ENCODE peak calls at places on chromosomes 6 and 20, in five cellular contexts. One of them, this sample, is unnamed.

GRCh38 chr20:39067526-39068216 is 105.5 kb downstream of the DHX35 start:
- DNase-seq in neural progenitor cell: no peak
- DNase-seq in Panc1: no peak
- DNase-seq in tibial artery: no peak
- DNase-seq in uterus: no peak
- DNase-seq in this sample: no peak

GRCh38 chr6:23503173-23503572 is 622.8 kb upstream of the NRSN1 start:
- DNase-seq in tibial artery: no peak
- DNase-seq in uterus: no peak
- DNase-seq in neural progenitor cell: no peak
- DNase-seq in Panc1: no peak
- DNase-seq in this sample: no peak

GRCh38 chr20:37875776-37876175 is 27.2 kb upstream of the VSTM2L start:
- DNase-seq in neural progenitor cell: no peak
- DNase-seq in uterus: no peak
- DNase-seq in tibial artery: no peak
- DNase-seq in Panc1: no peak
- DNase-seq in this sample: no peak

GRCh38 chr6:81735756-81736380 is 16.6 kb downstream of the TENT5A start:
- DNase-seq in neural progenitor cell: no peak
- DNase-seq in Panc1: no peak
- DNase-seq in tibial artery: no peak
- DNase-seq in uterus: no peak
- DNase-seq in this sample: no peak

GRCh38 chr20:38181207-38181693 is 16.2 kb upstream of the TGM2 start:
- DNase-seq in tibial artery: no peak
- DNase-seq in Panc1: no peak
- DNase-seq in neural progenitor cell: peak; percentile 34
- DNase-seq in uterus: peak; percentile 11
- DNase-seq in this sample: peak; percentile 54

GRCh38 chr20:44287272-44288097 is 23.5 kb downstream of the FITM2 start:
- DNase-seq in neural progenitor cell: no peak
- DNase-seq in uterus: no peak
- DNase-seq in tibial artery: no peak
- DNase-seq in Panc1: no peak
- DNase-seq in this sample: no peak

GRCh38 chr20:24497851-24498250 is 28.4 kb downstream of the SYNDIG1 start:
- DNase-seq in Panc1: no peak
- DNase-seq in neural progenitor cell: no peak
- DNase-seq in tibial artery: no peak
- DNase-seq in uterus: no peak
- DNase-seq in this sample: peak; percentile 76

GRCh38 chr6:43971776-43972126 is 155.5 kb downstream of the MRPL14 start:
- DNase-seq in tibial artery: no peak
- DNase-seq in uterus: no peak
- DNase-seq in neural progenitor cell: no peak
- DNase-seq in Panc1: no peak
- DNase-seq in this sample: no peak

GRCh38 chr6:23696946-23697345 is 429.1 kb upstream of the NRSN1 start:
- DNase-seq in Panc1: no peak
- DNase-seq in uterus: peak; percentile 42
- DNase-seq in neural progenitor cell: no peak
- DNase-seq in tibial artery: no peak
- DNase-seq in this sample: no peak

GRCh38 chr6:155327326-155328073 is 13.2 kb upstream of the TFB1M start:
- DNase-seq in Panc1: peak; percentile 55
- DNase-seq in neural progenitor cell: peak; percentile 71
- DNase-seq in uterus: peak; percentile 51
- DNase-seq in tibial artery: peak; percentile 40
- DNase-seq in this sample: peak; percentile 69

GRCh38 chr6:118892248-118893094 is 1.5 kb upstream of the ASF1A start:
- DNase-seq in tibial artery: no peak
- DNase-seq in uterus: no peak
- DNase-seq in neural progenitor cell: no peak
- DNase-seq in Panc1: no peak
- DNase-seq in this sample: no peak

GRCh38 chr6:159038914-159039884 is 5.6 kb downstream of the TAGAP start:
- DNase-seq in neural progenitor cell: no peak
- DNase-seq in tibial artery: no peak
- DNase-seq in Panc1: no peak
- DNase-seq in uterus: no peak
- DNase-seq in this sample: no peak

GRCh38 chr6:163183791-163184190 is 230.7 kb upstream of the QKI start:
- DNase-seq in neural progenitor cell: no peak
- DNase-seq in uterus: no peak
- DNase-seq in Panc1: no peak
- DNase-seq in tibial artery: no peak
- DNase-seq in this sample: no peak

GRCh38 chr6:151071295-151071694 is 168.5 kb upstream of the AKAP12 start:
- DNase-seq in uterus: peak; percentile 61
- DNase-seq in Panc1: no peak
- DNase-seq in neural progenitor cell: no peak
- DNase-seq in tibial artery: peak; percentile 70
- DNase-seq in this sample: no peak

GRCh38 chr6:53148684-53149083 is at the start of gene GCM1:
- DNase-seq in tibial artery: no peak
- DNase-seq in neural progenitor cell: no peak
- DNase-seq in uterus: no peak
- DNase-seq in Panc1: no peak
- DNase-seq in this sample: no peak

GRCh38 chr6:69868252-69868804 is 2.0 kb downstream of the COL19A1 start:
- DNase-seq in neural progenitor cell: no peak
- DNase-seq in tibial artery: no peak
- DNase-seq in Panc1: no peak
- DNase-seq in uterus: no peak
- DNase-seq in this sample: no peak

GRCh38 chr20:40637176-40637575 is 51.9 kb downstream of the MAFB start:
- DNase-seq in Panc1: no peak
- DNase-seq in neural progenitor cell: no peak
- DNase-seq in uterus: no peak
- DNase-seq in tibial artery: no peak
- DNase-seq in this sample: no peak

GRCh38 chr20:40635990-40636389 is 53.0 kb downstream of the MAFB start:
- DNase-seq in uterus: no peak
- DNase-seq in tibial artery: no peak
- DNase-seq in Panc1: no peak
- DNase-seq in neural progenitor cell: no peak
- DNase-seq in this sample: no peak

GRCh38 chr20:40633123-40633850 is 55.7 kb downstream of the MAFB start:
- DNase-seq in Panc1: no peak
- DNase-seq in tibial artery: no peak
- DNase-seq in neural progenitor cell: no peak
- DNase-seq in uterus: no peak
- DNase-seq in this sample: no peak

GRCh38 chr20:40636486-40636885 is 52.5 kb downstream of the MAFB start:
- DNase-seq in Panc1: no peak
- DNase-seq in neural progenitor cell: no peak
- DNase-seq in uterus: no peak
- DNase-seq in tibial artery: no peak
- DNase-seq in this sample: no peak

DNA sequence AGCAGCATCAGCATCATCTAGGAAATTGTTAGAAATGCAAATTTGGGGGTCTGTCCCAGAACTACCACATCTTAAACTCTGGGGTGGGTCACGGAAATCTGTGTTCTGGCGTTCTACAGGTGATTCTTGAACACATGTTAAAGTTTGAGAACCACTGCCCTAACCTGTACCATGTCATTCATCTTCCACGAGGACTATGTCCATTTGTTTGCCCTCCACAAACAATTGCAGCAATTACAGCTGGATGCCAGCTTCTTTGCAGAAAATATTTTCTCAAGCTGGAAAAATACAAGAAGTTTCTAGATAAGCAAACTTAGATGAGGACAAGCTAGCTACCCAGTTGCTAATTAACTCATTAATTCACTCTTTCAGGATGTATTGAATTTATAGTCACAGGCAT is 54.1 kb downstream of the MAFB start:
- DNase-seq in tibial artery: no peak
- DNase-seq in Panc1: no peak
- DNase-seq in uterus: no peak
- DNase-seq in neural progenitor cell: no peak
- DNase-seq in this sample: no peak
- H3K4me1 ChIP-seq in tibial artery: no peaks in the 10 kb centered on the region
- H3K4me1 ChIP-seq in Panc1: no peaks in the 10 kb centered on the region
- H3K4me1 ChIP-seq in uterus: no peaks in the 10 kb centered on the region
- H3K4me1 ChIP-seq in neural progenitor cell: peaks cover 4% of the 10 kb centered on the region
- H3K4me1 ChIP-seq in this sample: no peaks in the 10 kb centered on the region

GRCh38 chr6:135250751-135251356 is 69.7 kb downstream of the MYB start:
- DNase-seq in uterus: no peak
- DNase-seq in Panc1: no peak
- DNase-seq in tibial artery: no peak
- DNase-seq in neural progenitor cell: peak; percentile 92
- DNase-seq in this sample: no peak
- TF ChIP-seq CTCF in uterus: no peak
- TF ChIP-seq CTCF in Panc1: no peak
- TF ChIP-seq CTCF in tibial artery: no peak
- TF ChIP-seq CTCF in neural progenitor cell: no peak
- TF ChIP-seq CTCF in this sample: no peak

DNA sequence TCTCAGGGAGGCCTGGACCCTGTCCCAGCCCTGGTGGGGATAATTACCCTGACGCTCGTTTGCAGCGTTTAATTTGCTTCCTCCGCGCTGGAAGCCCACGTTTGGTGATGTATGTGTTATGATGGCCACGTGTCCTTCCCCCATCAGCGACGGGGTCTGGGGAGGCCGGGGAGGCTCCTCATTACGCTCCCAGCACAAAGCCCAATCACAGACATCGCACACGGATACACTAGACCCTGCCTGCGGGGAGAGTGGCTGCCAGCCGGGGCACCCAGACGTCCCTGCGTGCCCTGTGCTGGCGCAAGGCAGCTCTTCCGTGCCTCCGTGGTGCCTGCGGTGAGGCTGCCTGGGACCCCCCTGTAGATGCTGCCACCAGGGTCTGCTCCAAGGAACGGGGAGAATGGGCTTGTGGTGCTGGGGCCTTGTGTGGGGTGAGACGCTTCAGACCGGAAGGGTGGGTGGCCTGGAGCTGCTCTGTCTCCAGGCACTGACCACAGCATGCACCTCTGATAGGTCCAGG is 10.3 kb upstream of the CHRNA4 start:
- DNase-seq in neural progenitor cell: no peak
- DNase-seq in Panc1: no peak
- DNase-seq in tibial artery: no peak
- DNase-seq in uterus: no peak
- DNase-seq in this sample: no peak
- H3K4me3 ChIP-seq in neural progenitor cell: no peak overlapping the region
- H3K4me3 ChIP-seq in Panc1: no peak overlapping the region
- H3K4me3 ChIP-seq in tibial artery: no peak overlapping the region
- H3K4me3 ChIP-seq in uterus: no peak overlapping the region
- H3K4me3 ChIP-seq in this sample: no peak overlapping the region

DNA sequence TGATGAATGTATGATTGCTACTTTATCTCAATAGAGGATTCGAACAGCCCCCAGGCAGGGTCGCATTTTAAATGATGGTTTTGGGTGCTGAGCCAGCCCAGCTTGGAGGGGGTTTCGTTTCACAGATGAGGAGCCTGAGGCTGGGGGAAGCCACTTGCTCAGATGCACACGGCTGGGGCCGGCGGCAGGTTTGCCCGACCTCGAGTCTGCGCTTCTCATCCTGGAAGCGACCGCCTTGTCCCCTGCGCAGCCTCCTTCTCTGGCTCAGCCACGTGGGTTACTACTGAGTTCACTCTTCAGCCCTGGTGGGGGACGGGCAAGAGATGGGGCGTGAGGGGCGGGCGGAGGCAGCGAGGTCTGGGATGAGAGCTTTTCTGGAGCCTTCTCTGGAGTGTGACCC is 25.3 kb downstream of the NTSR1 start:
- DNase-seq in uterus: no peak
- DNase-seq in neural progenitor cell: no peak
- DNase-seq in Panc1: no peak
- DNase-seq in tibial artery: peak; percentile 5
- DNase-seq in this sample: peak; percentile 12
- H3K4me1 ChIP-seq in uterus: no peaks in the 10 kb centered on the region
- H3K4me1 ChIP-seq in neural progenitor cell: no peaks in the 10 kb centered on the region
- H3K4me1 ChIP-seq in Panc1: peaks cover 54% of the 10 kb centered on the region
- H3K4me1 ChIP-seq in tibial artery: no peaks in the 10 kb centered on the region
- H3K4me1 ChIP-seq in this sample: peaks cover 4% of the 10 kb centered on the region

GRCh38 chr6:25637946-25638345 is 14.1 kb upstream of the SCGN start:
- DNase-seq in neural progenitor cell: peak; percentile 26
- DNase-seq in Panc1: no peak
- DNase-seq in tibial artery: no peak
- DNase-seq in uterus: no peak
- DNase-seq in this sample: no peak
- TF ChIP-seq CTCF in neural progenitor cell: no peak
- TF ChIP-seq CTCF in Panc1: no peak
- TF ChIP-seq CTCF in tibial artery: no peak
- TF ChIP-seq CTCF in uterus: no peak
- TF ChIP-seq CTCF in this sample: no peak

DNA sequence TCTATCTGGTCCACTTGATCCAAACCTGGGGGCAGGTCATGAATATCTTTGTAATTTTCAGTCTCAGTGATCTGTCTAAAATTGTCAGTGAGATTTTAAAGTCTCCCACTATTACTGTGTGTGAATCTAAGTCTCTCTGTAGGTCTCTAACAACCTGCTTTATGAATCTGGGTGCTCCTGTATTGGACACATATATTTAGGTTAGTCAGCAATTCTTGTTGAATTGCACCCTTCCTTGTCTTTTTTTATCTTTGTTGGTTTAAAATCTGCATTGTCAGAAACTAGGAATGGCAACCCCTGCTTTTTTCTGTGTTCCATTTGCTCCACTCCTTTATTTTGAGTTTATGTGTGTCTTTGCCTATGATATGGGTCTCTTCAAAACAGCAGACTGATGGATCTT is 140.7 kb downstream of the ASCC3 start:
- DNase-seq in tibial artery: no peak
- DNase-seq in neural progenitor cell: no peak
- DNase-seq in Panc1: no peak
- DNase-seq in uterus: no peak
- DNase-seq in this sample: no peak
- H3K4me3 ChIP-seq in tibial artery: no peak overlapping the region
- H3K4me3 ChIP-seq in neural progenitor cell: no peak overlapping the region
- H3K4me3 ChIP-seq in Panc1: no peak overlapping the region
- H3K4me3 ChIP-seq in uterus: no peak overlapping the region
- H3K4me3 ChIP-seq in this sample: no peak overlapping the region